ENCODE peak calls at places on chromosomes 13 and 19, in six cellular contexts. N is IMR-90, Z is WERI-Rb-1, G is dorsolateral prefrontal cortex, A is trophoblast cell, I is Karpas-422. X is an unnamed sample.

GRCh38 chr19:57706346-57706745 is 2.7 kb downstream of the ZNF154 start:
- DNase-seq in N (no peak), Z (no peak), G (no peak), I (no peak), A (no peak), X (no peak)

GRCh38 chr19:49767380-49767779 is 579 bp downstream of the AP2A1 start:
- DNase-seq in G (no peak), N (no peak), I (no peak), Z (no peak), A (no peak), X (no peak)

GRCh38 chr13:50125556-50126377 is 110.5 kb downstream of the KCNRG start:
- DNase-seq in G (peak; percentile 92), I (peak; percentile 96), A (peak; percentile 66), Z (peak; percentile 82), N (peak; percentile 80), X (peak; percentile 94)

GRCh38 chr13:46181799-46182490 is at the start of gene LCP1:
- DNase-seq in N (no peak), Z (no peak), I (peak; percentile 97), A (peak; percentile 41), G (no peak), X (no peak)

GRCh38 chr19:16871870-16872269 is 16.9 kb upstream of the F2RL3 start:
- DNase-seq in Z (no peak), N (no peak), I (no peak), A (no peak), G (no peak), X (no peak)

GRCh38 chr13:97250560-97250959 is 28.4 kb downstream of the MBNL2 start:
- DNase-seq in A (no peak), N (no peak), I (no peak), Z (no peak), G (no peak), X (no peak)

GRCh38 chr13:101453784-101454201 is 1.3 kb downstream of the ITGBL1 start:
- DNase-seq in Z (no peak), N (no peak), G (peak; percentile 49), I (no peak), A (no peak), X (no peak)

GRCh38 chr19:13024126-13024957 is 29.1 kb downstream of the NFIX start:
- DNase-seq in I (no peak), G (no peak), N (peak; percentile 45), A (no peak), Z (no peak), X (no peak)

GRCh38 chr13:46761174-46761573 is 35.8 kb downstream of the ESD start:
- DNase-seq in A (no peak), I (no peak), G (no peak), Z (no peak), N (no peak), X (no peak)

GRCh38 chr19:32519023-32519422 is 62.0 kb upstream of the PDCD5 start:
- DNase-seq in G (no peak), N (no peak), I (no peak), A (no peak), Z (no peak), X (no peak)

GRCh38 chr13:77389617-77389984 is 62.7 kb upstream of the MYCBP2 start:
- DNase-seq in N (no peak), Z (no peak), A (no peak), G (no peak), I (no peak), X (no peak)

GRCh38 chr19:52138614-52139290 is 986 bp downstream of the ZNF616 start:
- DNase-seq in G (no peak), N (peak; percentile 19), A (no peak), I (peak; percentile 86), Z (peak; percentile 71), X (peak; percentile 48)

GRCh38 chr13:47033216-47033615 is 136.4 kb upstream of the HTR2A start:
- DNase-seq in A (peak; percentile 4), I (no peak), Z (no peak), N (peak; percentile 55), G (no peak), X (no peak)

GRCh38 chr19:10690351-10690781 is 10.9 kb upstream of the QTRT1 start:
- DNase-seq in A (peak; percentile 50), I (no peak), Z (no peak), G (no peak), N (peak; percentile 37), X (no peak)

GRCh38 chr13:95679722-95680121 is 2.8 kb downstream of the DNAJC3 start:
- DNase-seq in G (no peak), N (no peak), I (peak; percentile 40), A (no peak), Z (no peak), X (no peak)
- H3K4me3 ChIP-seq in G (no peak overlapping the region), N (no peak overlapping the region), I (peak overlapping the region; percentile 10), A (no peak overlapping the region), Z (no peak overlapping the region), X (no peak overlapping the region)

DNA sequence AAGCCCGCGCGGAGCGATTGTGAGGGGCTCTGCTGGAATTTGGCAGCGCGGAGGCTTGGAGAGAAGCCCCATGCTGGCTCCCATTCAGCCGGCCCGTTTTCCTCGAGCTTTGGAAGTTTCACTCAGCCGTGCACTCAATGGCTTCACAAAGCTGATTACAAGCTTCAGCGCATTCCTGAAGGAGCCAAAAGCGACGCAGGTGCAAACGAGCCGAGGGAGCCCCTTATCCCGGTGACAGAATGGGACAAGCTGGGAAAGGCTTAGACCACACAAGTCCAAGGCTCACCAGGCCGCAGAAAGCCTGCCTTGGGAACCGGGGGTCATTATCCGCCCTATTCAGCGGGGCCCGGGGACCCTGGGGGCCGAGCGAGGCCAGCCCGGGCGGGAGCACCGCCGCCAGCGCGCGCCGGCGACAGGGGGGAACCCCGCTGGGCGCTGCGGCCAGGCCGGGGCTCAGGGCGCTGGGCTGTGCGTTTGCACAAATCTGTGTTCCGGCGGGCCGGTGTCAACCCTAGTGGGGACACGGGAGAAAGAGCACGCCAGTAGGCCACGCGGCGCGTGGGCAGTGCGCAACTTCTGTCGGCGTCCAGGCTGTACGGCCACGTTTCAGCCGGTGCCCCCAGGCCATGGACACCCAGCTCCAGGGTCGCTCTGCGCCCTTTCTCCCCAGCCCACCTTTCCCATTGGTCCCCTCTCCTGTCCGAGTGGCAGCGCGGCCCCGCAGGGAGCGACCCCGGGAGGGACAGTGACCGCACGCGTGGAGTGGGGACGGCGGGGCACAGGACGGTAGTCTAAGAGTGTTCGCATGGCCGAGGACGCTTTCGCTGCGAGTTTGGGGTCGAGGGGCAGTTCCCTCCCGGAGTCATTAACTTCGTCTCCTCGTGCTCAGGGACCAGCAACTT is 37.3 kb downstream of the SOX1 start:
- DNase-seq in Z (no peak), I (no peak), A (no peak), N (no peak), G (peak; percentile 61), X (no peak)
- H3K4me3 ChIP-seq in Z (no peak overlapping the region), I (no peak overlapping the region), A (peak overlapping the region; percentile 42), N (no peak overlapping the region), G (peak overlapping the region; percentile 57), X (no peak overlapping the region)

DNA sequence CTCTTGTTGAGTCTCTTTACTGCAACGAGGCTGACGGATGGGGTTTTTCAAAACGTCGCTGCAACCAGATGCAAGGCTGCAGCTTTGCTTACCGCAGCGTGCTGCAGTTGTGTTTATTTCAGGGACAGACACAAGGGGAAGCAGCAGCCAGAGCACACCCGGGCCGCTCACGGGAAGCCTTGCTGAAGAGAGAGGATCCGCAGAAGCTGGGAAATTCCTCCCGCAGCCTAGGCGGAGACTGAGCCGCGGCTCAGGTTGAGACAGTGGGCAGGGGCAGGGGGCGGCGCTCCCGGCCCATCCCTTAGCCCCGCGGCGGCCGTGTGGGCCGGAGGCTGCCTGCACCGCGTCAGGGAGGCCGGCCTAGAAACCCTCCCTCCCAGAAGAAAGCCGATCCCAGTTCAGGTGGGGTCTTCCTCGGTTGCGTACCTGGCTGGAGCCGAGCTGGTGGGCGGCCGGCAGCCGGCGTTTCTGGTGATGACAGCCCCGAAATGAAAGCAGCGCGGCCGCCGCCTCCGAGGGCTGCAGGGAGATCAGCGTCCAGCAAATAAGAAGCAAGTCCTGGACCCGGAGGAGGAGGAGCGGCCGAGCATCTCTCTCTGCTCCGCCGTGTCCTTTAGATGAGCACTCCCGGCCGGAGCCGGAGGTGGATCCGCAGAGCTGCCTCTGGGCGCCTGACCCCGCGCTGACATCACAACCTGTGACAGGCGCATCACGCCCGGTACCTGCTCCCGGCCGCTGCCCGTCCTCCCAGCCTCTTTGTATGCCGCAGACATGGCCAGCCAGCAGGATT is at the start of gene FRY:
- DNase-seq in I (peak; percentile 53), Z (peak; percentile 78), N (peak; percentile 58), A (peak; percentile 94), G (peak; percentile 81), X (peak; percentile 56)
- H3K4me3 ChIP-seq in I (peak within 1 kb of the TSS; percentile 72), Z (peak within 1 kb of the TSS; percentile 51), N (peak within 1 kb of the TSS; percentile 65), A (peak within 1 kb of the TSS; percentile 71), G (peak within 1 kb of the TSS; percentile 92), X (peak within 1 kb of the TSS; percentile 47)

GRCh38 chr19:35545855-35546381 is 492 bp downstream of the TMEM147 start:
- DNase-seq in N (no peak), G (no peak), A (peak; percentile 10), Z (peak; percentile 60), I (peak; percentile 83), X (no peak)
- H3K4me3 ChIP-seq in N (peak overlapping the region; percentile 91), G (peak overlapping the region; percentile 99), A (peak overlapping the region; percentile 79), Z (peak overlapping the region; percentile 88), I (peak overlapping the region; percentile 98), X (peak overlapping the region; percentile 55)

GRCh38 chr19:29666634-29667389 is 1.6 kb downstream of the PLEKHF1 start:
- DNase-seq in I (no peak), N (peak; percentile 64), A (no peak), Z (no peak), G (peak; percentile 46), X (peak; percentile 70)

GRCh38 chr19:29667941-29668340 is 2.7 kb downstream of the PLEKHF1 start:
- DNase-seq in N (no peak), A (no peak), Z (no peak), I (peak; percentile 46), G (peak; percentile 35), X (no peak)

GRCh38 chr19:29665826-29666633 is 769 bp downstream of the PLEKHF1 start:
- DNase-seq in A (peak; percentile 38), Z (no peak), I (no peak), G (peak; percentile 43), N (peak; percentile 66), X (no peak)

GRCh38 chr19:29668746-29669609 is 3.7 kb downstream of the PLEKHF1 start:
- DNase-seq in I (no peak), A (no peak), N (no peak), G (peak; percentile 36), Z (no peak), X (no peak)

DNA sequence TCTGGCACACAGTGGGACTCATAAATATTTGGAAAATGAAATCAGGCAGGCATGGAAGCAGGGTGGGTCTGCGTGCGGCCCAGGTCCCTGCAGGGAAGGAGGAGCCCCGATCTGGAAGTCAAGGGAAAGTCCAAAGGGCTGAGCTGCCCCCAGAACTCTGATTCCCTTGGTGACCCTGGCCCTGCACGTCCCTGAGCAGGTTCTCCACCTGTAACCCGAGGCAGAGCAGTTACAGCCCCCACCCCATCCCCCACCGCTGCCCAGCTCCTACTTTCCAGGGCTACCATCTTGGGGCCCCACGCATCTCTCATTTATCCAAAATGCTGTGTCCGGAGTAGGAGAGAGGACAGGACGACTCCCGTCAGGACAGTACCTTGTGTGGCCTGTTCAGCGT is 2.1 kb downstream of the PLEKHF1 start:
- DNase-seq in N (no peak), A (no peak), G (peak; percentile 36), Z (no peak), I (no peak), X (no peak)
- H3K4me3 ChIP-seq in N (no peak overlapping the region), A (no peak overlapping the region), G (peak overlapping the region; percentile 81), Z (no peak overlapping the region), I (no peak overlapping the region), X (peak overlapping the region; percentile 88)